ENCODE peak calls at places on chromosome 17, in four cellular contexts. One of them, this sample, is unnamed.
A peak's percentile ranks its signal among the peaks of the same experiment; 100 is the strongest.

GRCh38 chr17:65018612-65019290 is 37.8 kb downstream of the GNA13 start:
- DNase-seq in keratinocyte: no peak
- DNase-seq in GM12865: no peak
- DNase-seq in right lobe of liver: no peak
- DNase-seq in this sample: no peak

GRCh38 chr17:76276069-76276431 is 10.9 kb downstream of the UBALD2 start:
- DNase-seq in keratinocyte: no peak
- DNase-seq in GM12865: peak; percentile 74
- DNase-seq in right lobe of liver: no peak
- DNase-seq in this sample: no peak

GRCh38 chr17:4908301-4908700 is 5.4 kb upstream of the CHRNE start:
- DNase-seq in keratinocyte: peak; percentile 58
- DNase-seq in GM12865: no peak
- DNase-seq in right lobe of liver: no peak
- DNase-seq in this sample: no peak

GRCh38 chr17:72390675-72391501 is 270.1 kb downstream of the SOX9 start:
- DNase-seq in keratinocyte: no peak
- DNase-seq in GM12865: peak; percentile 31
- DNase-seq in right lobe of liver: no peak
- DNase-seq in this sample: no peak

GRCh38 chr17:81282876-81283275 is 12.2 kb downstream of the SLC38A10 start:
- DNase-seq in keratinocyte: no peak
- DNase-seq in GM12865: no peak
- DNase-seq in right lobe of liver: no peak
- DNase-seq in this sample: no peak

GRCh38 chr17:3993493-3994220 is 29.4 kb upstream of the ATP2A3 start:
- DNase-seq in keratinocyte: no peak
- DNase-seq in GM12865: peak; percentile 93
- DNase-seq in right lobe of liver: peak; percentile 9
- DNase-seq in this sample: no peak

GRCh38 chr17:58611331-58611730 is 80.5 kb downstream of the TEX14 start:
- DNase-seq in keratinocyte: no peak
- DNase-seq in GM12865: no peak
- DNase-seq in right lobe of liver: no peak
- DNase-seq in this sample: no peak

GRCh38 chr17:60577147-60577925 is 22.7 kb upstream of the PPM1D start:
- DNase-seq in keratinocyte: no peak
- DNase-seq in GM12865: peak; percentile 51
- DNase-seq in right lobe of liver: no peak
- DNase-seq in this sample: no peak

GRCh38 chr17:44346064-44346844 is 1.2 kb downstream of the GRN start:
- DNase-seq in keratinocyte: no peak
- DNase-seq in GM12865: no peak
- DNase-seq in right lobe of liver: no peak
- DNase-seq in this sample: no peak

GRCh38 chr17:70947215-70947614 is 777.9 kb downstream of the KCNJ2 start:
- DNase-seq in keratinocyte: no peak
- DNase-seq in GM12865: no peak
- DNase-seq in right lobe of liver: no peak
- DNase-seq in this sample: no peak

GRCh38 chr17:20852541-20853370 is 190.1 kb downstream of the USP22 start:
- DNase-seq in keratinocyte: no peak
- DNase-seq in GM12865: peak; percentile 13
- DNase-seq in right lobe of liver: no peak
- DNase-seq in this sample: peak; percentile 26

GRCh38 chr17:48603959-48604769 is 622 bp downstream of the HOXB6 start:
- DNase-seq in keratinocyte: no peak
- DNase-seq in GM12865: no peak
- DNase-seq in right lobe of liver: no peak
- DNase-seq in this sample: no peak

GRCh38 chr17:31900877-31901276 is 631 bp downstream of the UTP6 start:
- DNase-seq in keratinocyte: no peak
- DNase-seq in GM12865: peak; percentile 22
- DNase-seq in right lobe of liver: no peak
- DNase-seq in this sample: no peak

GRCh38 chr17:31598921-31599571 is 207.6 kb downstream of the RAB11FIP4 start:
- DNase-seq in keratinocyte: no peak
- DNase-seq in GM12865: no peak
- DNase-seq in right lobe of liver: peak; percentile 49
- DNase-seq in this sample: no peak

GRCh38 chr17:2995362-2995761 is 68.0 kb downstream of the OR1D5 start:
- DNase-seq in keratinocyte: no peak
- DNase-seq in GM12865: no peak
- DNase-seq in right lobe of liver: no peak
- DNase-seq in this sample: no peak

DNA sequence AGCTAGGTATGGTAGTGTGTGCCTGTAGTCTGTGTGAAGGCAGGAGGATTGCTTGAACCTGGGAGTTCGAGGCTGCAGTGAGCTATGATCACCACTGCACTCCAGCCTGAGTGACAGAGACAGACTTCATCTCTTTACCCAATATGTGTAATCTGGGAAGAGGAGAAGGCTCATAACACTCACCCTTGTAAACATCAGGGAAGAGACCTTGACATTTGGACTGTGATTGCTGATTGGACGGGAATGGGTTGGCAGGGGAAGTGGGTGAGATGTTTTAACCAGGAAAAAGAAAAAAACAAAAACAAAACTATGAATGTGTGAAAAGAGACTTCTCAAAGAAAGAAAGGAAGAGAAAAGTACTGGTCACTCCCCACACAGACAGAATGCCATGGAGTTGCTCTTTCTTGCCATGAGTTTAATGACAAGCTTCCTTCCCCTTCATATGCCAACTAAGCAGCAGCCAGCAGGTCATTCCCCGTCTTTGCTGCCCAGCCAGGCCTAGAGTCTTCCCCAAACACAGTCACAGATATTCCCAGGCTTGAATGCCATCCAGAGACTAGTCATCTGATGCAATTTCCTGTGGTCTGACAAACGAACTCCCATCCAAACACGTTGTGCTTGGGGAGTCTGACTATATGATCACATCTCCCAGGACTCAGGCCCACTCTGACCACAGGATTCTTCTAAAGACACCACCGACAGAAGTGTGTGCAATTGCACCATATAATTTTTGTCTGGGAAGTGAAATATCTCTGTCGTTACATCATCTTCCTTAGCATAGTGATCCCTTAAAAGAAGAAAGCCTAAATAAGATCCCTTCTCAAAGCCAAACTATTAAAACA is 3.6 kb upstream of the XAF1 start:
- DNase-seq in keratinocyte: peak; percentile 21
- DNase-seq in GM12865: no peak
- DNase-seq in right lobe of liver: peak; percentile 72
- DNase-seq in this sample: peak; percentile 16
- H3K4me3 ChIP-seq in keratinocyte: no peak overlapping the region
- H3K4me3 ChIP-seq in GM12865: no peak overlapping the region
- H3K4me3 ChIP-seq in right lobe of liver: no peak overlapping the region
- H3K4me3 ChIP-seq in this sample: no peak overlapping the region

GRCh38 chr17:52383493-52384100 is 225.1 kb upstream of the CA10 start:
- DNase-seq in keratinocyte: no peak
- DNase-seq in GM12865: peak; percentile 43
- DNase-seq in right lobe of liver: peak; percentile 68
- DNase-seq in this sample: no peak
- TF ChIP-seq CTCF in keratinocyte: peak; percentile 89
- TF ChIP-seq CTCF in GM12865: peak; percentile 63
- TF ChIP-seq CTCF in right lobe of liver: peak; percentile 81
- TF ChIP-seq CTCF in this sample: peak; percentile 11

GRCh38 chr17:8610558-8610957 is 20.0 kb downstream of the MYH10 start:
- DNase-seq in keratinocyte: no peak
- DNase-seq in GM12865: no peak
- DNase-seq in right lobe of liver: no peak
- DNase-seq in this sample: no peak

GRCh38 chr17:8609910-8610309 is 20.6 kb downstream of the MYH10 start:
- DNase-seq in keratinocyte: no peak
- DNase-seq in GM12865: no peak
- DNase-seq in right lobe of liver: no peak
- DNase-seq in this sample: no peak

GRCh38 chr17:8608001-8608400 is 22.5 kb downstream of the MYH10 start:
- DNase-seq in keratinocyte: no peak
- DNase-seq in GM12865: no peak
- DNase-seq in right lobe of liver: no peak
- DNase-seq in this sample: no peak

GRCh38 chr17:8611135-8611534 is 19.4 kb downstream of the MYH10 start:
- DNase-seq in keratinocyte: no peak
- DNase-seq in GM12865: no peak
- DNase-seq in right lobe of liver: no peak
- DNase-seq in this sample: no peak

DNA sequence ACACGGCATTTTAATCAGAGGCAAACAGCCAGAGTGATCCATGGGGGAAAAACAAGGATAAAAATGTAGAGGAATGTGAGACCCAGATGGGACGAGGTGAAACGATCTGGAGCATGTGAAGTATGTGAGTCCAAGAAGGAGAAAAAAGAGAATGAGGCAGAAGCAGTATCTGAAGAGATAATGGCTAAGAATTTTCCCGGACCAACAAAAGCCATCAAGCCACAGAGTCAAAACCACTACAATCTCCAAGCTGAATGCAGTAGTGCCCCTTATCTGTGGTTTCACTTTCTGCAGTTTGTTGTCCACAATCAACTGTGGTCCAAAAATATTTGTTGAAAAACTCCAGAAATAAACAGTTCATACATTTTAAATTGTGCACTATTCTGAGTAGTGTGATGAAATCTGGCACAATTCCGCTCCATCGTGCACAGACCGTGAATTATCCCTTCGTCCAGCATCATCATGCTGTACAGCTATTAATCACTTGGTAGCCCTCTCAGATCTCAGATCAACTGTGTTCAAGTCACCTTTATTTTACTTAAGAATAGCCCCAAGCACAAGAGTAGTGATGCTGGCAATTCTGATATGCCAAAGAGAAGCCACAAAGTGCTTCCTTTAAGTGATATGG is 18.7 kb downstream of the MYH10 start:
- DNase-seq in keratinocyte: no peak
- DNase-seq in GM12865: no peak
- DNase-seq in right lobe of liver: no peak
- DNase-seq in this sample: no peak
- H3K4me3 ChIP-seq in keratinocyte: no peak overlapping the region
- H3K4me3 ChIP-seq in GM12865: no peak overlapping the region
- H3K4me3 ChIP-seq in right lobe of liver: no peak overlapping the region
- H3K4me3 ChIP-seq in this sample: no peak overlapping the region

GRCh38 chr17:1627987-1628855 is at the start of gene SLC43A2:
- DNase-seq in keratinocyte: no peak
- DNase-seq in GM12865: peak; percentile 91
- DNase-seq in right lobe of liver: peak; percentile 81
- DNase-seq in this sample: no peak

GRCh38 chr17:1630662-1631061 is 2.0 kb upstream of the SLC43A2 start:
- DNase-seq in keratinocyte: no peak
- DNase-seq in GM12865: no peak
- DNase-seq in right lobe of liver: no peak
- DNase-seq in this sample: no peak

GRCh38 chr17:1627219-1627986 is 1.2 kb downstream of the SLC43A2 start:
- DNase-seq in keratinocyte: no peak
- DNase-seq in GM12865: peak; percentile 57
- DNase-seq in right lobe of liver: no peak
- DNase-seq in this sample: no peak

GRCh38 chr17:1629647-1630310 is 1.1 kb upstream of the SLC43A2 start:
- DNase-seq in keratinocyte: no peak
- DNase-seq in GM12865: peak; percentile 84
- DNase-seq in right lobe of liver: peak; percentile 73
- DNase-seq in this sample: no peak

GRCh38 chr17:1628856-1629646 is 417 bp upstream of the SLC43A2 start:
- DNase-seq in keratinocyte: peak; percentile 66
- DNase-seq in GM12865: peak; percentile 97
- DNase-seq in right lobe of liver: peak; percentile 88
- DNase-seq in this sample: peak; percentile 69
- TF ChIP-seq CTCF in keratinocyte: no peak
- TF ChIP-seq CTCF in GM12865: peak; percentile 39
- TF ChIP-seq CTCF in right lobe of liver: peak; percentile 31
- TF ChIP-seq CTCF in this sample: peak; percentile 23

DNA sequence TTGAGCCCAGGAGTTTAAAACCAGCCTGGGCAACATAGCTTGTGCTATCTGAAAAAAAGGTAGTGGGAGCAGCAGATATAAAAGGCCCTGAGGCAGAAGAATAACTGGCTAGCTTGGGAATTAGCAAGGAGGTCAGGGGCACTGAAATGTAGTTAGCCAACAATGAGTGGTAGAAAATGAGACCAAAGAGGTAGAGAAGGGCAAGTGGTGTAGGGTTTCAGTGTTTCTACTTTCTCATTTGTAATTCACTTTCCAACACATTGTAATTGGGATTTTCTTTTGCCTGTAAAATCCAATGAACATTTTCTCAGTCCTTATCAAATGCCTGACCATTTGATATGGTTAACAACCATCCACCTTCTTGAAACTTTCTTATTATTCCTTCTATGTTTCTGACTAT is 95.1 kb upstream of the CORO6 start:
- DNase-seq in keratinocyte: no peak
- DNase-seq in GM12865: no peak
- DNase-seq in right lobe of liver: no peak
- DNase-seq in this sample: no peak
- H3K4me3 ChIP-seq in keratinocyte: no peak overlapping the region
- H3K4me3 ChIP-seq in GM12865: no peak overlapping the region
- H3K4me3 ChIP-seq in right lobe of liver: no peak overlapping the region
- H3K4me3 ChIP-seq in this sample: no peak overlapping the region

GRCh38 chr17:57115916-57116315 is 30.9 kb downstream of the AKAP1 start:
- DNase-seq in keratinocyte: no peak
- DNase-seq in GM12865: no peak
- DNase-seq in right lobe of liver: no peak
- DNase-seq in this sample: no peak

GRCh38 chr17:57112994-57113393 is 27.9 kb downstream of the AKAP1 start:
- DNase-seq in keratinocyte: no peak
- DNase-seq in GM12865: no peak
- DNase-seq in right lobe of liver: no peak
- DNase-seq in this sample: no peak

GRCh38 chr17:57115377-57115776 is 30.3 kb downstream of the AKAP1 start:
- DNase-seq in keratinocyte: no peak
- DNase-seq in GM12865: no peak
- DNase-seq in right lobe of liver: no peak
- DNase-seq in this sample: no peak

GRCh38 chr17:57113656-57114055 is 28.6 kb downstream of the AKAP1 start:
- DNase-seq in keratinocyte: no peak
- DNase-seq in GM12865: no peak
- DNase-seq in right lobe of liver: no peak
- DNase-seq in this sample: no peak

GRCh38 chr17:57114085-57114673 is 29.1 kb downstream of the AKAP1 start:
- DNase-seq in keratinocyte: no peak
- DNase-seq in GM12865: peak; percentile 51
- DNase-seq in right lobe of liver: peak; percentile 59
- DNase-seq in this sample: no peak
- TF ChIP-seq CTCF in keratinocyte: peak; percentile 86
- TF ChIP-seq CTCF in GM12865: peak; percentile 85
- TF ChIP-seq CTCF in right lobe of liver: peak; percentile 81
- TF ChIP-seq CTCF in this sample: peak; percentile 95

GRCh38 chr17:67246648-67247415 is 1.8 kb upstream of the HELZ start:
- DNase-seq in keratinocyte: peak; percentile 89
- DNase-seq in GM12865: peak; percentile 90
- DNase-seq in right lobe of liver: peak; percentile 60
- DNase-seq in this sample: peak; percentile 91
- H3K4me3 ChIP-seq in keratinocyte: peak overlapping the region; percentile 93
- H3K4me3 ChIP-seq in GM12865: peak overlapping the region; percentile 96
- H3K4me3 ChIP-seq in right lobe of liver: peak overlapping the region; percentile 99
- H3K4me3 ChIP-seq in this sample: peak overlapping the region; percentile 84

This sample was measured in retinal pigment epithelial cell.